ENCODE peak calls at places on chromosomes 11 and 22, in five cellular contexts. K, I, U, L and J are unnamed samples.

GRCh38 chr11:67117667-67118058 is 1.4 kb upstream of the KDM2A start:
- DNase-seq in U (no peak), L (peak; percentile 61), I (no peak), K (peak; percentile 56), J (no peak)

GRCh38 chr22:19122752-19123492 is 710 bp upstream of the DGCR2 start:
- DNase-seq in L (peak; percentile 63), U (peak; percentile 21), I (no peak), K (no peak), J (no peak)

GRCh38 chr11:132734217-132734616 is 798.1 kb downstream of the OPCML start:
- DNase-seq in U (peak; percentile 98), K (no peak), I (no peak), L (no peak), J (no peak)

GRCh38 chr22:38172016-38172431 is 9.6 kb downstream of the PLA2G6 start:
- DNase-seq in K (no peak), I (no peak), U (peak; percentile 96), L (no peak), J (peak; percentile 22)

GRCh38 chr11:94179696-94180095 is 51.1 kb downstream of the PANX1 start:
- DNase-seq in U (no peak), K (no peak), I (no peak), L (no peak), J (no peak)

GRCh38 chr11:63970902-63971301 is 3.5 kb upstream of the COX8A start:
- DNase-seq in K (no peak), L (no peak), U (no peak), I (no peak), J (no peak)

GRCh38 chr11:33564856-33565453 is 135.7 kb downstream of the C11orf91 start:
- DNase-seq in L (no peak), I (no peak), U (no peak), K (peak; percentile 45), J (no peak)

GRCh38 chr11:2415171-2415570 is 14.6 kb downstream of the TSSC4 start:
- DNase-seq in I (no peak), L (no peak), K (no peak), U (no peak), J (no peak)

GRCh38 chr11:22426915-22427314 is 88.7 kb downstream of the SLC17A6 start:
- DNase-seq in U (no peak), L (no peak), I (no peak), K (no peak), J (no peak)
- TF ChIP-seq CTCF in U (peak; percentile 49), L (peak; percentile 34), I (no peak), K (no peak), J (no peak)

GRCh38 chr11:83020942-83021779 is 50.5 kb downstream of the RAB30 start:
- DNase-seq in I (no peak), U (no peak), K (no peak), L (no peak), J (no peak)
- H2AFZ ChIP-seq in I (no peak overlapping the region), U (no peak overlapping the region), K (no peak overlapping the region), L (no peak overlapping the region), J (no peak overlapping the region)

GRCh38 chr11:120339394-120339890 is 3.2 kb downstream of the ARHGEF12 start:
- DNase-seq in I (no peak), K (no peak), U (peak; percentile 45), L (peak; percentile 18), J (no peak)
- H4K20me1 ChIP-seq in I (peaks cover 2% of the 10 kb centered on the region), K (no peaks in the 10 kb centered on the region), U (peaks cover 13% of the 10 kb centered on the region), L (peaks cover 63% of the 10 kb centered on the region), J (peaks cover 42% of the 10 kb centered on the region)

DNA sequence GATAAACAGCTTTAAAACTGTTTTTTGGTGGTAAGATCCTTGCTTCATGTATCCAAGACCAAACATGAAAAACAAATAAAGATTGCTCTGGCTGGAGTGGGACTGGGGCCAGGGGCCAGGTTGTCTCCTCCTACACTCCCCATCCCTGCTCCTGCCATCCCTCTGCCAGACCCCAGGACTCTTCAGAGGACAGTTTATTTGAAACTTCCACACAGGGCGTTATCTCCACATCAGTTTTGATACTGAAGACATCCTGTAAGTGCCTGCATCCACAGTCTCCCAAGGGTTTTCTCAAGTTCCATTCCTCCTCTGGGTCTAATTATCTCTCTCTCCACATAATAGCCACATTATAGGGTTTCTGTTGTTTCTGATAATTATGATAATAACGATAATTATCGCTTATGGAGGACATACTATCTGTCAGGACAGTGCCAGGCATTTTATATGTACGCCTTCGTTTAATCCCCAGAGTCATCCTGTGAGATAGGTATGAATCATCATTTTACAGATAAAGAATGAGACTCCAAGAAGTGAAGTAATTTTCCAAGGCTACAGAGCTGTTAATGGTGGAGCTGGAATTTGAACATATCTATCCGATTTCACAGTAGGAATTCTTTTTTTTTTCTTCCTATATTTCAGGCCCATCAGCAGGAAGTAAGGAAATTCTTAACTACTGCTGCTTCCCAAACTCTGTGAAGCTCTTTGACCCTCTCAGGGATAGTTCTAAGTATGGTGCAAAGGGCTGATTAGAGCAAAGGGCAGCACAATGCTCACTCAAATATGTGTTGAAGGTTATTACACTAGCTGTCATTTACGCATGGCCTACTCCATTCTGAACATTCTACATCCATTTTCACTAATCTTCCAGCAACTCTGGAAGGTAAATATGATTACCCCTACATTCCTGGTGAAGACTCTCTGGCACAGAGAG is 488.0 kb upstream of the CCDC90B start:
- DNase-seq in K (no peak), U (no peak), L (peak; percentile 7), I (no peak), J (no peak)
- TF ChIP-seq CTCF in K (no peak), U (no peak), L (no peak), I (no peak), J (no peak)

GRCh38 chr11:60743058-60743457 is 13.6 kb upstream of the MS4A15 start:
- DNase-seq in I (no peak), U (no peak), L (no peak), K (no peak), J (no peak)
- H2AFZ ChIP-seq in I (no peak overlapping the region), U (no peak overlapping the region), L (no peak overlapping the region), K (no peak overlapping the region), J (no peak overlapping the region)

GRCh38 chr22:23074451-23074850 is 4.1 kb downstream of the GNAZ start:
- DNase-seq in K (no peak), U (no peak), L (no peak), I (no peak), J (no peak)

GRCh38 chr22:23073506-23074229 is 3.3 kb downstream of the GNAZ start:
- DNase-seq in K (no peak), U (no peak), L (no peak), I (no peak), J (no peak)

GRCh38 chr22:23076896-23077572 is 6.7 kb downstream of the GNAZ start:
- DNase-seq in K (no peak), L (no peak), I (no peak), U (no peak), J (no peak)

GRCh38 chr22:23075525-23076216 is 5.4 kb downstream of the GNAZ start:
- DNase-seq in U (no peak), K (no peak), L (peak; percentile 60), I (no peak), J (no peak)

GRCh38 chr22:23075050-23075449 is 4.7 kb downstream of the GNAZ start:
- DNase-seq in L (no peak), U (no peak), K (no peak), I (no peak), J (no peak)
- H4K20me1 ChIP-seq in L (no peaks in the 10 kb centered on the region), U (no peaks in the 10 kb centered on the region), K (no peaks in the 10 kb centered on the region), I (no peaks in the 10 kb centered on the region), J (no peaks in the 10 kb centered on the region)

GRCh38 chr11:74170694-74171629 is at the start of the genes C2CD3 and PPME1:
- DNase-seq in U (peak; percentile 100), L (peak; percentile 99), K (peak; percentile 100), I (peak; percentile 100), J (peak; percentile 100)

GRCh38 chr11:74168838-74169237 is 2.0 kb downstream of the C2CD3 start:
- DNase-seq in I (no peak), K (no peak), U (no peak), L (no peak), J (no peak)

GRCh38 chr11:74171630-74172465 is 759 bp downstream of the PPME1 start:
- DNase-seq in K (no peak), L (no peak), U (peak; percentile 31), I (no peak), J (no peak)

GRCh38 chr11:74169736-74170458 is 905 bp downstream of the C2CD3 start:
- DNase-seq in L (no peak), I (no peak), U (no peak), K (no peak), J (peak; percentile 30)
- TF ChIP-seq CTCF in L (no peak), I (no peak), U (no peak), K (no peak), J (no peak)

GRCh38 chr11:5383576-5383975 is at the start of gene OR51M1:
- DNase-seq in I (no peak), L (no peak), K (no peak), U (no peak), J (no peak)
- H2AFZ ChIP-seq in I (no peak within 1 kb of the TSS), L (no peak within 1 kb of the TSS), K (no peak within 1 kb of the TSS), U (no peak within 1 kb of the TSS), J (no peak within 1 kb of the TSS)

GRCh38 chr22:49799431-49800075 is 28.1 kb downstream of the BRD1 start:
- DNase-seq in L (no peak), U (no peak), I (no peak), K (no peak), J (no peak)

GRCh38 chr22:49801391-49802060 is 26.1 kb downstream of the BRD1 start:
- DNase-seq in L (no peak), K (no peak), U (no peak), I (no peak), J (no peak)

GRCh38 chr22:49803134-49803533 is 24.5 kb downstream of the BRD1 start:
- DNase-seq in I (no peak), K (no peak), U (no peak), L (no peak), J (no peak)

GRCh38 chr22:49798486-49799151 is 29.1 kb downstream of the BRD1 start:
- DNase-seq in U (no peak), L (no peak), I (no peak), K (no peak), J (no peak)

DNA sequence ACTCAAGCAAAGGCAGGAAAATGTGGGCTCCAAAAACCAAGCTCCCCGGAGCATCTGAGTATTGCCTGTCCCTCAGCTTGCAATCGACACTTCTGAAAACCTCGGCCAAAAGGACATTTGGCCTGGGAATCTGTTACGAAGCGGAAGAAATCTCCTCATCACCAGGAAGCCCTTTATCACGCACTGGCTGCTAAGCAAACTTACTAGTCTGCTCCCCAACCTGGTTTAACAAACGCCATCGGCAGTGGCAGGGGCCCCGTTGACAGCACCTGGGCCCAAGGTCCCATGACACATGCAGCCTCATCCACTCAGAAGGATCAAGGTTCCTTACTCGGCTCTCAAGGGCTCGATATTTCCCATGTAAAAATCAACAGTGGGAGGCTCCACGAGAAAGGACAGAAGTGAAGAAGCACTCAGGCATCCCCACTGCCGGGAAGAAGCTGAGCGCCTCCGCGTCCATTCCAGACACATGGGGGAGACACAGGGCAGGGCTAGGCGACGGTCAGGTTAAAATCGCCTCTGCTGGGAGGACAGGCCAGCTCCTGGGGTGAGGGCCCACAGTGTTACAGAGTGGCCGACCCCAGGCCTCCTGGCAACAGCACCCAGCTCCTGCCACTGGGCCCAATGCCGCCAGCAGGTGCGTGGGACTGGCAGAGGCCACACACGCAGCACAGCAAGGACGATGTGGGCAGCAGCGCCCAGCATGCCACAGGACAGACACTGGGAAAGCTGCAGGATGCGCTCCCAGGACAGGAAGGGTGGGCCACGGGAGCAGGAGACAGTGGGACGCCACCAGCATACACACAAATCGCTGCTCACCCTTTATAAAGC is 27.1 kb downstream of the BRD1 start:
- DNase-seq in I (no peak), L (no peak), K (no peak), U (no peak), J (no peak)
- H4K20me1 ChIP-seq in I (peaks cover 8% of the 10 kb centered on the region), L (peaks cover 92% of the 10 kb centered on the region), K (no peaks in the 10 kb centered on the region), U (peaks cover 6% of the 10 kb centered on the region), J (no peaks in the 10 kb centered on the region)